ENCODE peak calls at places on chromosomes 5 and 9, in six cellular contexts. Q is bronchial epithelial cell; A is transverse colon; J is esophagus squamous epithelium; Z is WERI-Rb-1; D is CD8-positive, alpha-beta T cell. H is an unnamed sample.

GRCh38 chr5:124461110-124461509 is 285.3 kb downstream of the ZNF608 start:
- DNase-seq in Q (no peak), A (no peak), J (no peak), Z (no peak), D (no peak), H (no peak)

GRCh38 chr5:92634883-92635282 is 946.1 kb downstream of the NR2F1-AS1 start:
- DNase-seq in Q (no peak), A (peak; percentile 7), J (no peak), Z (no peak), D (no peak), H (no peak)

GRCh38 chr9:75175395-75175794 is 87.1 kb downstream of the OSTF1 start:
- DNase-seq in Q (no peak), A (no peak), J (no peak), Z (no peak), D (no peak), H (no peak)

GRCh38 chr5:28516657-28517175 is 1478.3 kb upstream of the CDH9 start:
- DNase-seq in Q (no peak), A (no peak), J (no peak), Z (no peak), D (no peak), H (no peak)

GRCh38 chr5:102965653-102966052 is 154.3 kb downstream of the GIN1 start:
- DNase-seq in Q (no peak), A (no peak), J (no peak), Z (no peak), D (no peak), H (no peak)

GRCh38 chr5:41878598-41879305 is 8.5 kb upstream of the OXCT1 start:
- DNase-seq in Q (no peak), A (no peak), J (no peak), Z (no peak), D (no peak), H (no peak)

GRCh38 chr9:92504881-92505280 is 22.6 kb upstream of the ASPN start:
- DNase-seq in Q (no peak), A (no peak), J (no peak), Z (no peak), D (no peak), H (no peak)

GRCh38 chr5:93920956-93921355 is 179.6 kb upstream of the POU5F2 start:
- DNase-seq in Q (no peak), A (no peak), J (no peak), Z (no peak), D (no peak), H (no peak)

GRCh38 chr5:3606121-3606831 is 10.6 kb downstream of the IRX1 start:
- DNase-seq in Q (no peak), A (no peak), J (no peak), Z (no peak), D (no peak), H (peak; percentile 65)

GRCh38 chr9:100575765-100576368 is 2.0 kb upstream of the CAVIN4 start:
- DNase-seq in Q (peak; percentile 67), A (no peak), J (no peak), Z (no peak), D (no peak), H (no peak)

GRCh38 chr5:158058208-158058607 is 199.3 kb upstream of the CLINT1 start:
- DNase-seq in Q (peak; percentile 71), A (no peak), J (no peak), Z (no peak), D (no peak), H (no peak)

GRCh38 chr5:42595597-42595996 is 161.0 kb upstream of the CCDC152 start:
- DNase-seq in Q (no peak), A (no peak), J (no peak), Z (peak; percentile 37), D (no peak), H (peak; percentile 6)

GRCh38 chr5:32934529-32934928 is 223.4 kb downstream of the NPR3 start:
- DNase-seq in Q (no peak), A (no peak), J (no peak), Z (no peak), D (no peak), H (no peak)

GRCh38 chr5:151523335-151523734 is 67.8 kb downstream of the FAT2 start:
- DNase-seq in Q (peak; percentile 55), A (no peak), J (no peak), Z (peak; percentile 55), D (no peak), H (peak; percentile 83)

GRCh38 chr9:98341157-98342102 is 86.0 kb upstream of the TBC1D2 start:
- DNase-seq in Q (no peak), A (no peak), J (no peak), Z (peak; percentile 90), D (no peak), H (no peak)

GRCh38 chr5:175517824-175518450 is 39.6 kb downstream of the SFXN1 start:
- DNase-seq in Q (peak; percentile 71), A (no peak), J (no peak), Z (no peak), D (peak; percentile 70), H (no peak)

GRCh38 chr9:81032831-81033230 is 656.5 kb downstream of the TLE1 start:
- DNase-seq in Q (no peak), A (no peak), J (no peak), Z (no peak), D (no peak), H (no peak)

GRCh38 chr9:36120705-36121104 is 15.8 kb upstream of the GLIPR2 start:
- DNase-seq in Q (no peak), A (no peak), J (no peak), Z (peak; percentile 16), D (no peak), H (no peak)

GRCh38 chr9:133427658-133428348 is 5.6 kb downstream of the ADAMTS13 start:
- DNase-seq in Q (no peak), A (no peak), J (no peak), Z (no peak), D (no peak), H (peak; percentile 21)

GRCh38 chr9:136337416-136338395 is 10.4 kb downstream of the GPSM1 start:
- DNase-seq in Q (no peak), A (no peak), J (no peak), Z (peak; percentile 53), D (no peak), H (no peak)

GRCh38 chr5:77398896-77399295 is 93.2 kb downstream of the WDR41 start:
- DNase-seq in Q (no peak), A (no peak), J (no peak), Z (no peak), D (no peak), H (peak; percentile 35)

GRCh38 chr9:36119476-36119875 is 17.1 kb upstream of the GLIPR2 start:
- DNase-seq in Q (no peak), A (no peak), J (no peak), Z (no peak), D (no peak), H (no peak)

GRCh38 chr9:19271081-19271480 is 40.6 kb downstream of the DENND4C start:
- DNase-seq in Q (peak; percentile 33), A (no peak), J (no peak), Z (no peak), D (no peak), H (no peak)

GRCh38 chr9:69173891-69174644 is at the start of gene TJP2:
- DNase-seq in Q (peak; percentile 67), A (peak; percentile 30), J (no peak), Z (peak; percentile 83), D (peak; percentile 26), H (peak; percentile 74)

GRCh38 chr9:137556069-137556838 is 4.6 kb downstream of the MRPL41 start:
- DNase-seq in Q (no peak), A (peak; percentile 65), J (no peak), Z (no peak), D (no peak), H (no peak)
- TF ChIP-seq CTCF in Q (no peak), A (no peak), J (no peak), Z (no peak), D (no peak), H (no peak)

DNA sequence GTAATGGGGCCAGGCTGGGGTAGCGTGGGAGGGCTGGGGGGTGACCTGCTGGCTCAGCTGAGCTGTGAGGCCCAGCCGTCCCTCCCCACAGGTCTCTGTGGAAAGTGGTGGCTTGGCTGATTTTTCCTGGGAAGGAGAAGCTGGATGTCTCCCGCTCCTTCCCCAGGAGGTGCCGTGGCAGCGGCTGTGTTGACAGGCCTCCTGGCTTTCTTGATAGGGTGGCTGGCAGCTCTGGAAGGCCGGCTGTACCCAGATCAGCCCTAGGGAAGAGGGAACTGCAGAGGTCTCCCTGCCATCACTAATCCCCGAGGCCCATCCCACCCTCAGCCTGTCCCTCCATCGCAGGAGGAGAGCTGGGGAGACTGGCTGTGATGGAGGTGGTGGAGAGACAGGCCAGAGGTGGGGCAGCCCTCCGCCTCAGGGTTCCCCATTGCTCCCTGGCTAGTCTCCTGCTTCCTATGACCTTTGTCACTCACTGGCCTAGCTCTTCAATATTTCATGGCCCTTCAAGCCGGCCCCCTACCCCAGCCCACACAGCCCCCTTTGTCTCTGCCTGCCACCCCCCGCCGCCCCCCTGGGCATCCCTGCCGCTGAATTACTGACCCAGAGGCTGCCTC is 6.8 kb downstream of the CXXC5 start:
- DNase-seq in Q (no peak), A (no peak), J (no peak), Z (peak; percentile 73), D (no peak), H (no peak)
- TF ChIP-seq CTCF in Q (no peak), A (no peak), J (no peak), Z (peak; percentile 14), D (no peak), H (no peak)

GRCh38 chr5:2272755-2273154 is 390.0 kb upstream of the IRX4 start:
- DNase-seq in Q (no peak), A (no peak), J (no peak), Z (no peak), D (no peak), H (no peak)

GRCh38 chr5:2277886-2278285 is 395.2 kb upstream of the IRX4 start:
- DNase-seq in Q (no peak), A (no peak), J (no peak), Z (no peak), D (no peak), H (no peak)

GRCh38 chr5:2278825-2279224 is 396.1 kb upstream of the IRX4 start:
- DNase-seq in Q (no peak), A (no peak), J (no peak), Z (no peak), D (no peak), H (no peak)

GRCh38 chr5:2272039-2272438 is 389.3 kb upstream of the IRX4 start:
- DNase-seq in Q (no peak), A (no peak), J (no peak), Z (no peak), D (no peak), H (no peak)

DNA sequence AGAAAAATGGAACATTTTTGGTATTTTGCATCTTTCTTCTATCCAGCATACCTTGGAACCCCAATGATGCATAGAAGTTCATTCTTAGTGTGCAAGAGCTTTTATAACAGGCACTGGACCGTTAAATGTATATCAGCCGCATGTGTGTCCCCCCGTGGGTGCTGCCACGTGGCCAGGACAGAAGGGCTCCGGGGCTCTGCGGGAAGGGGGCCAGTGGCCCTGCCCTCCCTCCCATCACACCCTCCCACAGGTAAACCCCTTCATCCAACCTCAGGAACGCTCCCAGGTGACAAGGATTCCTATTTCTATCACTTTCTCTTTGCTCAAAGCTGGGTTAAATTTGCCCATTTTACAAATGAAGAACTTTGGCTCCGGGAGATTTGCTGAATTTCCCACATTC is 393.4 kb upstream of the IRX4 start:
- DNase-seq in Q (no peak), A (no peak), J (no peak), Z (no peak), D (no peak), H (no peak)
- TF ChIP-seq CTCF in Q (no peak), A (no peak), J (no peak), Z (no peak), D (no peak), H (no peak)

DNA sequence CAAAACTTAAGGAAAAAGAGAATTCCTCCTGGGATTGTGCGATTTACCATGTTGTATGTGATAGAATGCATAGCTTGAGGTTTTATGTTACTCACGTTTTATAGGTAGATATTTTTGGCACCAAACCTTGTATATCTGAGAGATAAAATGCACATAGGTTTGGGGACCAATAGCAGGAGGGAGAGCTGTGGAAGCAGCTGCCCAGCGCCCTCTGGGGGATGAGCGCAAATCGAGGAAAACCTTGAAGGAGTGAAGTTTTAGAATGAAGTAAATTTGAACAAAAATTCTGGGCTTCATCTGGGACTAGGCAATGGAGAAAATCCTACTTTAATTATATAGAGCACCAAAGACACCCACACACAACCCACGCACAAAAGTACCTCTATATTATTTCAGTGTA is 197.0 kb downstream of the ADCY2 start:
- DNase-seq in Q (no peak), A (no peak), J (no peak), Z (peak; percentile 53), D (no peak), H (peak; percentile 52)
- TF ChIP-seq CTCF in Q (peak; percentile 14), A (no peak), J (no peak), Z (peak; percentile 70), D (no peak), H (peak; percentile 85)

H was measured in GM23338.